ENCODE peak calls at places on chromosomes 2 and 18, in six cellular contexts. I, M, L, U, D and N are unnamed samples.

GRCh38 chr18:51433296-51433695 is 235.8 kb upstream of the MEX3C start:
- DNase-seq in I (no peak), M (no peak), L (no peak), U (no peak), D (no peak), N (no peak)

GRCh38 chr2:65299246-65299645 is 71.6 kb downstream of the ACTR2 start:
- DNase-seq in I (peak; percentile 74), M (peak; percentile 55), L (peak; percentile 43), U (no peak), D (no peak), N (peak; percentile 67)

GRCh38 chr2:190846746-190847145 is 33.9 kb upstream of the GLS start:
- DNase-seq in I (no peak), M (peak; percentile 57), L (no peak), U (no peak), D (no peak), N (no peak)

GRCh38 chr2:152546230-152546837 is 170.9 kb downstream of the PRPF40A start:
- DNase-seq in I (peak; percentile 39), M (peak; percentile 46), L (no peak), U (no peak), D (no peak), N (no peak)

GRCh38 chr2:142824756-142825155 is 52.7 kb upstream of the KYNU start:
- DNase-seq in I (peak; percentile 36), M (peak; percentile 30), L (peak; percentile 19), U (no peak), D (no peak), N (peak; percentile 28)

GRCh38 chr2:120379916-120380893 is 34.3 kb downstream of the INHBB start:
- DNase-seq in I (no peak), M (no peak), L (no peak), U (no peak), D (no peak), N (no peak)

GRCh38 chr2:231332388-231332787 is 63.1 kb upstream of the B3GNT7 start:
- DNase-seq in I (no peak), M (no peak), L (no peak), U (no peak), D (no peak), N (no peak)

GRCh38 chr2:200305797-200306718 is at the start of gene SPATS2L:
- DNase-seq in I (peak; percentile 86), M (peak; percentile 76), L (peak; percentile 88), U (no peak), D (peak; percentile 70), N (peak; percentile 89)

GRCh38 chr18:67600181-67600631 is 83.7 kb upstream of the DSEL start:
- DNase-seq in I (peak; percentile 91), M (peak; percentile 93), L (peak; percentile 65), U (no peak), D (no peak), N (peak; percentile 82)

GRCh38 chr18:49017813-49018552 is 67.2 kb upstream of the SMAD7 start:
- DNase-seq in I (no peak), M (no peak), L (no peak), U (no peak), D (no peak), N (no peak)

GRCh38 chr2:109145286-109145685 is 16.3 kb downstream of the SH3RF3 start:
- DNase-seq in I (no peak), M (no peak), L (no peak), U (no peak), D (no peak), N (no peak)

GRCh38 chr2:84170979-84171378 is 288.1 kb downstream of the SUCLG1 start:
- DNase-seq in I (no peak), M (no peak), L (no peak), U (no peak), D (no peak), N (no peak)

GRCh38 chr2:84849271-84849952 is 31.5 kb downstream of the TRABD2A start:
- DNase-seq in I (peak; percentile 60), M (no peak), L (peak; percentile 61), U (no peak), D (no peak), N (peak; percentile 51)

GRCh38 chr2:64491426-64491825 is 32.7 kb upstream of the AFTPH start:
- DNase-seq in I (peak; percentile 22), M (peak; percentile 24), L (peak; percentile 40), U (no peak), D (no peak), N (peak; percentile 73)

GRCh38 chr18:31204833-31205232 is 42.2 kb upstream of the DSC1 start:
- DNase-seq in I (no peak), M (no peak), L (no peak), U (no peak), D (no peak), N (no peak)
- H2AFZ ChIP-seq in I (no peak overlapping the region), M (no peak overlapping the region), L (no peak overlapping the region), U (no peak overlapping the region), D (no peak overlapping the region), N (no peak overlapping the region)

DNA sequence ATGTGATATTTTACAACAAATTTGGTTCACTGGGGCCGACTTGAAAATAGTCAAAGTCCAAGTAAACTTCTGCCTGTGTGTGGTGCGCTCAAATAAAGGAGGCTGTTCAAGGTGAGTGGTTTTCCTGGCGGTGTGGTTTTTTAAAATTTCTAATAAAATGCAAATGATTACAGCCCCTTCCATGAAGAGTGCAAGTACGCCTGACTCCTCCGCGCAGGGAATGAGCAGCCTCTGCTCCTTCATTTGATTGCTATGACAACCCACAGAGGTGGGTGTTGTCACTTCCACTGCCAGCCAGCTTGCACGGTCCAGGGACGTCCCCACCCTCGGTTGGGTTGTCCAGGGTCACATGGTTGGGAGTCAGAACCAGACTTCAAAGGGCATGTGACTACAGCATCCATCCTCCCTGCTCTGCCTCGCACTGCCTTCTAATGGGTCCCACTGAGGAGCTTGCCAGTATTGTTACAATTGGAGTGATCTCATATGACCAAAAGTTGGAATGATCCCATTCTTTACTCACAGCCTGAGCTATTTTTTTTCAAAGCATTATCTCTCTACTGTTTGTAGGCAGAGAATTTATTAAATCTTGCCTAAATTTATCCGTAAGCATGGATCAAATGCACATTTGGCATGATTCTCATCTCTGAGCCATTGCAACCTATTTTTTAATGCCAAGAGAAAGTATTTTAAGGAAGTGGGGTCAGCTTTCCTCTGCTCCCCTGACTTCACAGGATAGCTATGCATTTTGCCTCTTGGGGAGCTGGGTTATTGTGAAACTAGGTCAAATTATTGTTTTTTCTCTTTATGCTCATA is 121.3 kb downstream of the AGAP1 start:
- DNase-seq in I (peak; percentile 85), M (peak; percentile 85), L (peak; percentile 93), U (no peak), D (no peak), N (peak; percentile 95)
- H3K4me3 ChIP-seq in I (no peak overlapping the region), M (no peak overlapping the region), L (no peak overlapping the region), U (no peak overlapping the region), D (no peak overlapping the region), N (peak overlapping the region; percentile 41)

GRCh38 chr2:50066858-50067257 is 912.5 kb upstream of the FSHR start:
- DNase-seq in I (no peak), M (no peak), L (no peak), U (no peak), D (no peak), N (no peak)
- H3K27ac ChIP-seq in I (no peak overlapping the region), M (no peak overlapping the region), L (no peak overlapping the region), U (no peak overlapping the region), D (no peak overlapping the region), N (no peak overlapping the region)

GRCh38 chr2:70122470-70122869 is 35.2 kb downstream of the PCBP1 start:
- DNase-seq in I (no peak), M (no peak), L (no peak), U (no peak), D (no peak), N (no peak)

GRCh38 chr2:70116936-70117554 is 29.8 kb downstream of the PCBP1 start:
- DNase-seq in I (no peak), M (no peak), L (no peak), U (no peak), D (no peak), N (no peak)

GRCh38 chr2:70121627-70122372 is 34.5 kb downstream of the PCBP1 start:
- DNase-seq in I (no peak), M (no peak), L (no peak), U (no peak), D (peak; percentile 51), N (no peak)

GRCh38 chr2:70115646-70116442 is 28.6 kb downstream of the PCBP1 start:
- DNase-seq in I (no peak), M (no peak), L (no peak), U (no peak), D (no peak), N (no peak)

DNA sequence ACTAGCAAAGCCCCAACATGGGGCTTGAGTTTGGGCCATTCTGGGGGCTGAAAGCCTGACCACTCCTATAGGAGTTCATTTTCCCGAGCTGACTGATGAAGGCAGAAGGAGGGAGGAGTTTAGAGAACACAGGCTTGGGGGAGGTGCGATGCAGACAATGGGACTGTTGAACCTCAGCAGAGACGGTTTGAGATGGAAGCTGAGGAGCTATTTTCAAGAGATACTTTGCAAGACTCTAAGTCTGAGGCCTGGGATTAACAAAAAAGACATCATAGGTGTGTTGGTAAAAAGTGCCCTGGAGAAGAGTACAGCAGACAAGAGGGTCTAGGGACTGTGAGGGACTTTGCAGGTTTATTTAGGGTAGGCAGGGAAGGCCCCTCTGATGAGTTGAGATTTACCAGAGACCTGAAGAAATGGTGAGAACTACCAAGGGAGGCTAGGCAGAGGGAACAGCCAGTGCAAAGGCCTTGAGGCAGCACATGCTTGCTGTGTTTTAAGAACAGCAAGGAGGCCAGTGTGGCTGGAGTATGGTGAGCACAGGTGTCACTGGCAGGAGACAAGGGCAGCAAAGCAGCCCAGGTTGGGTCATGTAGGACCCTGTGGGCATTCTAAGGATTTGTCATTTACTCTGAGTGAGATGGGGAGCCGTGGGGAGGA is 31.6 kb downstream of the PCBP1 start:
- DNase-seq in I (no peak), M (no peak), L (no peak), U (no peak), D (peak; percentile 70), N (no peak)
- H2AFZ ChIP-seq in I (peak overlapping the region; percentile 64), M (peak overlapping the region; percentile 58), L (no peak overlapping the region), U (peak overlapping the region; percentile 61), D (peak overlapping the region; percentile 38), N (peak overlapping the region; percentile 68)

DNA sequence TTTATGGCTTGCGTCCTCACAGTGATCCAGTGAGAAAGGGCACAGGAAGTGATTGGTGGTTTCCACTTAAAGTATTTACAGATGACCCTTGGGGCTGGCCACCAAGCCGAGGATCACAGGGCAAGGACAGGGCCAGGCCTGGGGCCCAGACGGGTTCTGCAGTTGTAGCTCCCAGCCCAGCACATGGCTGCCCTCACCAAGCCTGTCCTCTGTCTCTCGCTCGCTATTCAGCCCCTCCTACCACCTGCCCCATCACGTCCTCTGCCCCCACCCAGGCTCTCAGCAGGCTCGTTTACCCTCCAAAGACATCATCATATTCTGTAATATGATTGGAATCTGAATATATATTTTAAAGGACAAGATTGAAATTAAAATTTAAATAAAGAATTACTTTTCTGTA is 246.0 kb downstream of the KLHL29 start:
- DNase-seq in I (no peak), M (no peak), L (no peak), U (no peak), D (no peak), N (no peak)
- H3K4me3 ChIP-seq in I (no peak overlapping the region), M (no peak overlapping the region), L (no peak overlapping the region), U (no peak overlapping the region), D (no peak overlapping the region), N (no peak overlapping the region)

GRCh38 chr2:240288087-240288521 is 147.4 kb upstream of the GPC1 start:
- DNase-seq in I (no peak), M (no peak), L (no peak), U (no peak), D (no peak), N (no peak)

GRCh38 chr2:240287011-240287410 is 146.6 kb upstream of the OTOS start:
- DNase-seq in I (no peak), M (no peak), L (no peak), U (no peak), D (no peak), N (no peak)

GRCh38 chr2:240287496-240288086 is 147.1 kb upstream of the OTOS start:
- DNase-seq in I (no peak), M (no peak), L (no peak), U (no peak), D (no peak), N (no peak)

GRCh38 chr2:240285725-240286124 is 145.3 kb upstream of the OTOS start:
- DNase-seq in I (no peak), M (no peak), L (no peak), U (no peak), D (no peak), N (no peak)

GRCh38 chr2:240286596-240286995 is 146.1 kb upstream of the OTOS start:
- DNase-seq in I (no peak), M (no peak), L (no peak), U (no peak), D (no peak), N (no peak)
- H3K27ac ChIP-seq in I (no peak overlapping the region), M (no peak overlapping the region), L (no peak overlapping the region), U (no peak overlapping the region), D (no peak overlapping the region), N (no peak overlapping the region)